ENCODE peak calls at places on chromosome 4, in seven cellular contexts. F is neuronal stem cell, P is IMR-90, B is H1, K is trophoblast cell, E is mesendoderm, I is mesenchymal stem cell. S is an unnamed sample.

GRCh38 chr4:74654230-74654681 is 140.1 kb downstream of the BTC start:
- DNase-seq in F (no peak), P (peak), B (no peak), K (peak), E (no peak), I (no peak), S (no peak)

GRCh38 chr4:138576684-138577083 is 334.5 kb upstream of the SLC7A11 start:
- DNase-seq in F (no peak), P (peak), B (no peak), K (no peak), E (peak), I (peak), S (no peak)

GRCh38 chr4:1055721-1056590 is 44.5 kb downstream of the FGFRL1 start:
- DNase-seq in F (no peak), P (peak), B (no peak), K (peak), E (peak), I (peak), S (peak)

GRCh38 chr4:149223659-149224058 is 592.0 kb downstream of the IQCM start:
- DNase-seq in F (no peak), P (peak), B (no peak), K (no peak), E (no peak), I (no peak), S (no peak)

GRCh38 chr4:106569151-106570029 is 200.8 kb upstream of the GIMD1 start:
- DNase-seq in F (no peak), P (peak), B (no peak), K (no peak), E (no peak), I (no peak), S (no peak)

GRCh38 chr4:178136736-178137345 is 694.6 kb upstream of the AGA start:
- DNase-seq in F (no peak), P (no peak), B (no peak), K (no peak), E (no peak), I (no peak), S (no peak)

GRCh38 chr4:783133-783541 is 42.8 kb downstream of the CPLX1 start:
- DNase-seq in F (no peak), P (no peak), B (no peak), K (no peak), E (no peak), I (no peak), S (no peak)

GRCh38 chr4:165360041-165360782 is 18.6 kb upstream of the CPE start:
- DNase-seq in F (no peak), P (no peak), B (no peak), K (no peak), E (no peak), I (no peak), S (no peak)

GRCh38 chr4:135838889-135839288 is 1637.3 kb upstream of the PABPC4L start:
- DNase-seq in F (peak), P (peak), B (no peak), K (peak), E (peak), I (peak), S (peak)

GRCh38 chr4:128855656-128856055 is 46.2 kb downstream of the JADE1 start:
- DNase-seq in F (no peak), P (no peak), B (no peak), K (no peak), E (no peak), I (no peak), S (no peak)

GRCh38 chr4:82694892-82695291 is 103.7 kb downstream of the SCD5 start:
- DNase-seq in F (no peak), P (no peak), B (no peak), K (no peak), E (no peak), I (no peak), S (no peak)

GRCh38 chr4:102420563-102421221 is 75.4 kb upstream of the SLC39A8 start:
- DNase-seq in F (no peak), P (peak), B (no peak), K (peak), E (no peak), I (peak), S (no peak)

GRCh38 chr4:147447820-147448219 is 33.1 kb upstream of the EDNRA start:
- DNase-seq in F (no peak), P (peak), B (no peak), K (no peak), E (no peak), I (no peak), S (no peak)

GRCh38 chr4:11428161-11428700 is 463 bp downstream of the HS3ST1 start:
- DNase-seq in F (peak), P (no peak), B (no peak), K (no peak), E (peak), I (peak), S (peak)

GRCh38 chr4:7324651-7325121 is 110.0 kb downstream of the PSAPL1 start:
- DNase-seq in F (no peak), P (no peak), B (no peak), K (no peak), E (no peak), I (no peak), S (no peak)

GRCh38 chr4:2432004-2432403 is 13.2 kb downstream of the CFAP99 start:
- DNase-seq in F (no peak), P (no peak), B (no peak), K (no peak), E (no peak), I (no peak), S (no peak)

GRCh38 chr4:22356996-22357596 is 158.8 kb downstream of the ADGRA3 start:
- DNase-seq in F (no peak), P (peak), B (no peak), K (peak), E (peak), I (peak), S (no peak)

GRCh38 chr4:10013722-10014121 is 7.6 kb downstream of the SLC2A9 start:
- DNase-seq in F (no peak), P (no peak), B (peak), K (peak), E (peak), I (no peak), S (peak)

GRCh38 chr4:131081069-131081468 is 1985.1 kb downstream of the C4orf33 start:
- DNase-seq in F (no peak), P (no peak), B (no peak), K (no peak), E (no peak), I (no peak), S (no peak)

GRCh38 chr4:38170800-38171199 is 210.6 kb downstream of the PTTG2 start:
- DNase-seq in F (no peak), P (no peak), B (no peak), K (peak), E (peak), I (no peak), S (no peak)

GRCh38 chr4:15707363-15707715 is 4.5 kb downstream of the BST1 start:
- DNase-seq in F (no peak), P (no peak), B (no peak), K (no peak), E (no peak), I (no peak), S (no peak)

GRCh38 chr4:101337688-101338087 is 9.6 kb downstream of the PPP3CA start:
- DNase-seq in F (no peak), P (peak), B (no peak), K (peak), E (no peak), I (peak), S (no peak)

GRCh38 chr4:158068063-158068462 is 104.8 kb downstream of the GASK1B start:
- DNase-seq in F (no peak), P (peak), B (no peak), K (peak), E (no peak), I (no peak), S (no peak)

GRCh38 chr4:110195561-110196205 is 2.7 kb downstream of the ELOVL6 start:
- DNase-seq in F (no peak), P (peak), B (no peak), K (no peak), E (peak), I (peak), S (no peak)

GRCh38 chr4:147034372-147034771 is 88.7 kb upstream of the TTC29 start:
- DNase-seq in F (no peak), P (peak), B (no peak), K (no peak), E (no peak), I (no peak), S (no peak)

GRCh38 chr4:6703786-6704185 is 5.9 kb downstream of the MRFAP1L1 start:
- DNase-seq in F (no peak), P (peak), B (no peak), K (peak), E (no peak), I (peak), S (no peak)

GRCh38 chr4:143354990-143355389 is 18.3 kb downstream of the GAB1 start:
- DNase-seq in F (no peak), P (no peak), B (no peak), K (no peak), E (no peak), I (no peak), S (no peak)

GRCh38 chr4:80788798-80789197 is 241.7 kb upstream of the BMP3 start:
- DNase-seq in F (no peak), P (peak), B (no peak), K (no peak), E (no peak), I (peak), S (no peak)

GRCh38 chr4:59608466-59608865 is 1591.7 kb upstream of the ADGRL3 start:
- DNase-seq in F (no peak), P (no peak), B (no peak), K (no peak), E (no peak), I (no peak), S (no peak)

GRCh38 chr4:174600391-174600790 is 78.1 kb upstream of the HPGD start:
- DNase-seq in F (no peak), P (no peak), B (no peak), K (no peak), E (no peak), I (no peak), S (no peak)

GRCh38 chr4:97013309-97014106 is 1129.8 kb downstream of the STPG2 start:
- DNase-seq in F (no peak), P (no peak), B (no peak), K (no peak), E (no peak), I (peak), S (no peak)

GRCh38 chr4:38180456-38180855 is 220.3 kb downstream of the PTTG2 start:
- DNase-seq in F (no peak), P (peak), B (no peak), K (no peak), E (peak), I (no peak), S (no peak)

GRCh38 chr4:8850074-8850829 is 21.4 kb downstream of the HMX1 start:
- DNase-seq in F (no peak), P (no peak), B (no peak), K (no peak), E (no peak), I (no peak), S (peak)

GRCh38 chr4:181569553-181569952 is 673.6 kb upstream of the TENM3 start:
- DNase-seq in F (no peak), P (peak), B (no peak), K (peak), E (peak), I (peak), S (no peak)

GRCh38 chr4:69038582-69038981 is 57.7 kb upstream of the UGT2B7 start:
- DNase-seq in F (no peak), P (peak), B (no peak), K (no peak), E (no peak), I (no peak), S (no peak)

GRCh38 chr4:152352645-152353116 is 183.2 kb downstream of the FBXW7 start:
- DNase-seq in F (peak), P (peak), B (peak), K (peak), E (peak), I (peak), S (peak)

GRCh38 chr4:41932988-41933387 is 2.2 kb upstream of the TMEM33 start:
- DNase-seq in F (no peak), P (no peak), B (no peak), K (no peak), E (no peak), I (no peak), S (no peak)

DNA sequence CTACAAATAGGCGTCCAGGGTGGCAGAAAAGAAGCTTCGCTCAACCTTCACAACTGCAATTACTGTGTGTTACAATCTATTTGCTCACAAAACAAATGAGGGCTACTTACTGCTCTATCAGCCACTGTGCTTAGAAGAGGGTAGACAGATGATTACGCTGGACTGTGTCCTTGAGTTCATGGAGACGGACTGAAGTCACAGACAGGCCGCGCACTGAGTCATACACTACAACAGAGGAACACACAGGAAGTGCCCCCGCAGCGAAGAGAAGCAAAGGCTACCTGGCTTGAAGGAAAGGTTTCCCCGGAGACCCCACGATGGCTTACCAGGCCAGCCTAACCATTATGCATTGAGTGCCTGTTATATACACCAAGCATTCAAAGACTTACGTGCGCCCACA is 25.6 kb downstream of the FAT1 start:
- DNase-seq in F (no peak), P (no peak), B (no peak), K (no peak), E (no peak), I (no peak), S (no peak)
- H3K9ac ChIP-seq in F (no peak), P (no peak), B (no peak), K (no peak), E (no peak), I (no peak), S (no peak)

GRCh38 chr4:4874254-4874653 is 14.8 kb downstream of the MSX1 start:
- DNase-seq in F (no peak), P (no peak), B (no peak), K (no peak), E (no peak), I (no peak), S (no peak)

GRCh38 chr4:4875147-4875546 is 15.7 kb downstream of the MSX1 start:
- DNase-seq in F (no peak), P (no peak), B (no peak), K (no peak), E (no peak), I (no peak), S (no peak)

GRCh38 chr4:4875611-4876010 is 16.1 kb downstream of the MSX1 start:
- DNase-seq in F (no peak), P (no peak), B (no peak), K (no peak), E (no peak), I (no peak), S (no peak)

GRCh38 chr4:4880492-4880891 is 21.0 kb downstream of the MSX1 start:
- DNase-seq in F (no peak), P (no peak), B (no peak), K (peak), E (no peak), I (peak), S (no peak)

DNA sequence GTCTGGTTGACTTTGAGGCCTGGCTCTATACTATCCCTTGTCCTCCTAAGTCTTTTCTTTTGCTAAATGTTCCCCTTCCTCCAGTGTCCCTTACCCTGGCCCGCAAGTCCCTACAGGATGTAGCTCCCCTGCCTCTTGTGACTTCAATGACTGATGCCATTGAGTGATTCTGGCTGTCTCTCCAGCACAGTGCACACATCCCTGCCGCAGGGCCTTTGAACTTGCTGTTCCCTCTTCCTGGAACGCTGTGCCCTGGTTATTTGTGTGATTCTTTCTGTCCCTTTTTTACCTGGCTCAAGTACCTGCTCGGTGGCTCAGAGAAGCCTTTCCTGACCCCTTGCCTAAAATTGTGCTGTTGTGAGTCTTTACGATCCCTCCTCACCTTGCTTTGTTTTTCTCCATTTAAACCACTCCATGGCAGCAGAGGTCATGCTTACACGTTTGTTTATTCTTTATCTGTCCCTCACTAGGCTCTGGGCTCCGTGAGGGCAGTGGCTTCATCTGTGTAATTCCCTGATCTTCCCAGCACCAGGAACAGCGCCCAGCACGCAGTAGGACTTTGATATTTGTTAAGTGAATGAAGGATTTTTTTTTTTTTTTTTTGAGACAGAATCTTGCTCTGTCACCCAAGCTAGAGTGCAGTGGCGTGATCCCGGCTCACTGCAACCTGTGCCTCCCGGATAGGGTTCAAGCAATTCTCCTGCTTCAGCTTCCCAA is 17.6 kb downstream of the MSX1 start:
- DNase-seq in F (no peak), P (no peak), B (no peak), K (no peak), E (no peak), I (no peak), S (no peak)
- H2AK5ac ChIP-seq in F (no peak), P (no peak), B (no peak), K (no peak), E (no peak), I (no peak), S (no peak)

DNA sequence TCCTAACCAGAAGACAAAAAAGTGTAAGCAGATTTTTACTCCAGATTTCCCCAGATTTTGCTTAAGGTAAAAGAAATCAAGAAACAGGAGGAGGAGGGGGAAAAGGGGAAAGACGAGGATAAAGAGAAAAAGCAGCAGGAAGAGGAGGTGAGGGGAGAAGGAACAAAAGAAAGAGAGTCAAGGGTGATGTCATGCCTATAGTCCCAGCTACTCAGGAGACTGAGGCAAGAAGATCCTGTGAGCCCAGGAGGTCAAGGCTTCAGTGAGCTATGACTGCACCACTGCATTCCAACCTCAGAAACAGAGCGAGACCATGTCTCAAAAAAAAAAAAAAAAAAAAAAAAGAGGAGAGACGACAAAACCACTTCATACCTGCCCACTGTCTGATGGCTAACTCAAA is 12.0 kb upstream of the PKD2 start:
- DNase-seq in F (no peak), P (no peak), B (no peak), K (no peak), E (no peak), I (no peak), S (no peak)
- H3K18ac ChIP-seq in F (no peak), P (no peak), B (no peak), K (no peak), E (no peak), I (no peak), S (no peak)

DNA sequence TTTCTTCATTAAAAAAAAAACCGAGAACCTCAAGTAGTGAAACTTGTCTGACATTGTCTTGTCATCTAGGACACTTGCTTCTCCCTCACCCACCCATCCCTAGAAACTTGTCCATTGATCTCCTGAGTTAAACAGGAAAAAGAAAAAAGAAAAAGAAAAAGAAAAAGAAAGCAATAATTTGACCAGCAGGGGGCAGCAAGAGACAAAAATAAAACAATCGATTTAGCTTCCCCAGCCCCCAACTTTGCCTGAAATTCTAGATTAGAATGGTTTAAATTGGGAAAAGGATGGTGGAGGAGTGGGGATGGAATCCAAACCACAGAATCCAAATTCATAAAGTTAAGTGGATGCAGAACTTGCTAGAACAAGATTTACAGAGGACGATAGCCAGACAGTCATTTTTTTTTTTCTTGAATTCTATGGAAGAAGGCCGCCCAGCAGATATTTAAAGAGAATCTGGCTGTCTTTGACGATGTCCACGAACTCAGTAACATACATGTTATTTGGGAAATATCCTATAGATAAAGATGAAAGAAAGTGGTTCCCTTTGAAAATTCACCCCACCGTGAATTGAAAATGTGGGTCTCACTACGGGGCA is 282.9 kb downstream of the USP46 start:
- DNase-seq in F (peak), P (peak), B (no peak), K (peak), E (peak), I (peak), S (no peak)
- H3K9ac ChIP-seq in F (no peak), P (no peak), B (no peak), K (no peak), E (no peak), I (peak), S (no peak)

GRCh38 chr4:168600796-168601583 is 104.1 kb downstream of the PALLD start:
- DNase-seq in F (no peak), P (no peak), B (no peak), K (peak), E (no peak), I (no peak), S (no peak)
- H2AK5ac ChIP-seq in F (no peak), P (peak), B (no peak), K (no peak), E (no peak), I (no peak), S (no peak)

S was measured in H9.